ENCODE peak calls at places on chromosomes 3 and 15, in five cellular contexts. One of them, this sample, is unnamed.

GRCh38 chr3:41808152-41808551 is 153.8 kb downstream of the ULK4 start:
- DNase-seq in G401: no peak
- DNase-seq in activated CD8-positive, alpha-beta memory T cell treated with anti-CD3 and anti-CD28 coated beads, Interleukin-2, amount 50 U/mL, for 48 hours: no peak
- DNase-seq in activated T-cell treated with anti-CD3 and anti-CD28 coated beads for 48 hours: no peak
- DNase-seq in HT-29: no peak
- DNase-seq in this sample: no peak

GRCh38 chr3:56806407-56806806 is 4.7 kb upstream of the ARHGEF3 start:
- DNase-seq in G401: peak
- DNase-seq in activated CD8-positive, alpha-beta memory T cell treated with anti-CD3 and anti-CD28 coated beads, Interleukin-2, amount 50 U/mL, for 48 hours: no peak
- DNase-seq in activated T-cell treated with anti-CD3 and anti-CD28 coated beads for 48 hours: no peak
- DNase-seq in HT-29: no peak
- DNase-seq in this sample: no peak

GRCh38 chr3:183371672-183371968 is 56.8 kb downstream of the MCF2L2 start:
- DNase-seq in G401: no peak
- DNase-seq in activated CD8-positive, alpha-beta memory T cell treated with anti-CD3 and anti-CD28 coated beads, Interleukin-2, amount 50 U/mL, for 48 hours: no peak
- DNase-seq in activated T-cell treated with anti-CD3 and anti-CD28 coated beads for 48 hours: peak
- DNase-seq in HT-29: no peak
- DNase-seq in this sample: no peak

GRCh38 chr3:87247086-87247781 is 20.1 kb downstream of the CHMP2B start:
- DNase-seq in G401: no peak
- DNase-seq in activated CD8-positive, alpha-beta memory T cell treated with anti-CD3 and anti-CD28 coated beads, Interleukin-2, amount 50 U/mL, for 48 hours: no peak
- DNase-seq in activated T-cell treated with anti-CD3 and anti-CD28 coated beads for 48 hours: no peak
- DNase-seq in HT-29: no peak
- DNase-seq in this sample: no peak

GRCh38 chr3:95899494-95899893 is 914.9 kb upstream of the EPHA6 start:
- DNase-seq in G401: no peak
- DNase-seq in activated CD8-positive, alpha-beta memory T cell treated with anti-CD3 and anti-CD28 coated beads, Interleukin-2, amount 50 U/mL, for 48 hours: no peak
- DNase-seq in activated T-cell treated with anti-CD3 and anti-CD28 coated beads for 48 hours: no peak
- DNase-seq in HT-29: no peak
- DNase-seq in this sample: no peak

GRCh38 chr3:32870373-32871091 is 52.7 kb downstream of the TRIM71 start:
- DNase-seq in G401: no peak
- DNase-seq in activated CD8-positive, alpha-beta memory T cell treated with anti-CD3 and anti-CD28 coated beads, Interleukin-2, amount 50 U/mL, for 48 hours: no peak
- DNase-seq in activated T-cell treated with anti-CD3 and anti-CD28 coated beads for 48 hours: no peak
- DNase-seq in HT-29: no peak
- DNase-seq in this sample: no peak

GRCh38 chr3:106428565-106428994 is 559.8 kb upstream of the CBLB start:
- DNase-seq in G401: no peak
- DNase-seq in activated CD8-positive, alpha-beta memory T cell treated with anti-CD3 and anti-CD28 coated beads, Interleukin-2, amount 50 U/mL, for 48 hours: no peak
- DNase-seq in activated T-cell treated with anti-CD3 and anti-CD28 coated beads for 48 hours: no peak
- DNase-seq in HT-29: no peak
- DNase-seq in this sample: no peak

GRCh38 chr3:56810912-56811544 is 9.3 kb upstream of the ARHGEF3 start:
- DNase-seq in G401: no peak
- DNase-seq in activated CD8-positive, alpha-beta memory T cell treated with anti-CD3 and anti-CD28 coated beads, Interleukin-2, amount 50 U/mL, for 48 hours: no peak
- DNase-seq in activated T-cell treated with anti-CD3 and anti-CD28 coated beads for 48 hours: no peak
- DNase-seq in HT-29: no peak
- DNase-seq in this sample: no peak

GRCh38 chr15:41001524-41001923 is 48.3 kb downstream of the CHAC1 start:
- DNase-seq in G401: no peak
- DNase-seq in activated CD8-positive, alpha-beta memory T cell treated with anti-CD3 and anti-CD28 coated beads, Interleukin-2, amount 50 U/mL, for 48 hours: no peak
- DNase-seq in activated T-cell treated with anti-CD3 and anti-CD28 coated beads for 48 hours: no peak
- DNase-seq in HT-29: peak
- DNase-seq in this sample: no peak

GRCh38 chr15:37002041-37002689 is 98.2 kb downstream of the MEIS2 start:
- DNase-seq in G401: no peak
- DNase-seq in activated CD8-positive, alpha-beta memory T cell treated with anti-CD3 and anti-CD28 coated beads, Interleukin-2, amount 50 U/mL, for 48 hours: no peak
- DNase-seq in activated T-cell treated with anti-CD3 and anti-CD28 coated beads for 48 hours: no peak
- DNase-seq in HT-29: no peak
- DNase-seq in this sample: no peak

GRCh38 chr15:62337934-62338333 is 172.8 kb upstream of the C2CD4B start:
- DNase-seq in G401: no peak
- DNase-seq in activated CD8-positive, alpha-beta memory T cell treated with anti-CD3 and anti-CD28 coated beads, Interleukin-2, amount 50 U/mL, for 48 hours: no peak
- DNase-seq in activated T-cell treated with anti-CD3 and anti-CD28 coated beads for 48 hours: no peak
- DNase-seq in HT-29: no peak
- DNase-seq in this sample: no peak

GRCh38 chr3:17307482-17307881 is 422.7 kb downstream of the PLCL2 start:
- DNase-seq in G401: no peak
- DNase-seq in activated CD8-positive, alpha-beta memory T cell treated with anti-CD3 and anti-CD28 coated beads, Interleukin-2, amount 50 U/mL, for 48 hours: no peak
- DNase-seq in activated T-cell treated with anti-CD3 and anti-CD28 coated beads for 48 hours: no peak
- DNase-seq in HT-29: peak
- DNase-seq in this sample: no peak

GRCh38 chr3:4823986-4824947 is 155.0 kb upstream of the BHLHE40 start:
- DNase-seq in G401: no peak
- DNase-seq in activated CD8-positive, alpha-beta memory T cell treated with anti-CD3 and anti-CD28 coated beads, Interleukin-2, amount 50 U/mL, for 48 hours: no peak
- DNase-seq in activated T-cell treated with anti-CD3 and anti-CD28 coated beads for 48 hours: no peak
- DNase-seq in HT-29: no peak
- DNase-seq in this sample: no peak

GRCh38 chr3:42061042-42061710 is 30.0 kb upstream of the TRAK1 start:
- DNase-seq in G401: no peak
- DNase-seq in activated CD8-positive, alpha-beta memory T cell treated with anti-CD3 and anti-CD28 coated beads, Interleukin-2, amount 50 U/mL, for 48 hours: no peak
- DNase-seq in activated T-cell treated with anti-CD3 and anti-CD28 coated beads for 48 hours: no peak
- DNase-seq in HT-29: no peak
- DNase-seq in this sample: no peak

GRCh38 chr3:119891944-119892721 is 110.2 kb downstream of the NR1I2 start:
- DNase-seq in G401: peak
- DNase-seq in activated CD8-positive, alpha-beta memory T cell treated with anti-CD3 and anti-CD28 coated beads, Interleukin-2, amount 50 U/mL, for 48 hours: no peak
- DNase-seq in activated T-cell treated with anti-CD3 and anti-CD28 coated beads for 48 hours: no peak
- DNase-seq in HT-29: peak
- DNase-seq in this sample: peak

GRCh38 chr3:72196377-72196929 is 411.5 kb upstream of the PROK2 start:
- DNase-seq in G401: no peak
- DNase-seq in activated CD8-positive, alpha-beta memory T cell treated with anti-CD3 and anti-CD28 coated beads, Interleukin-2, amount 50 U/mL, for 48 hours: no peak
- DNase-seq in activated T-cell treated with anti-CD3 and anti-CD28 coated beads for 48 hours: no peak
- DNase-seq in HT-29: no peak
- DNase-seq in this sample: no peak

GRCh38 chr3:195015021-195015420 is 255.9 kb downstream of the XXYLT1 start:
- DNase-seq in G401: no peak
- DNase-seq in activated CD8-positive, alpha-beta memory T cell treated with anti-CD3 and anti-CD28 coated beads, Interleukin-2, amount 50 U/mL, for 48 hours: no peak
- DNase-seq in activated T-cell treated with anti-CD3 and anti-CD28 coated beads for 48 hours: no peak
- DNase-seq in HT-29: no peak
- DNase-seq in this sample: no peak

GRCh38 chr3:57910988-57911387 is 97.2 kb upstream of the FLNB start:
- DNase-seq in G401: no peak
- DNase-seq in activated CD8-positive, alpha-beta memory T cell treated with anti-CD3 and anti-CD28 coated beads, Interleukin-2, amount 50 U/mL, for 48 hours: no peak
- DNase-seq in activated T-cell treated with anti-CD3 and anti-CD28 coated beads for 48 hours: peak
- DNase-seq in HT-29: peak
- DNase-seq in this sample: no peak

GRCh38 chr3:126433496-126434263 is 39.0 kb downstream of the CFAP100 start:
- DNase-seq in G401: no peak
- DNase-seq in activated CD8-positive, alpha-beta memory T cell treated with anti-CD3 and anti-CD28 coated beads, Interleukin-2, amount 50 U/mL, for 48 hours: no peak
- DNase-seq in activated T-cell treated with anti-CD3 and anti-CD28 coated beads for 48 hours: no peak
- DNase-seq in HT-29: no peak
- DNase-seq in this sample: no peak

GRCh38 chr15:80875568-80875967 is 96.4 kb downstream of the CEMIP start:
- DNase-seq in G401: peak
- DNase-seq in activated CD8-positive, alpha-beta memory T cell treated with anti-CD3 and anti-CD28 coated beads, Interleukin-2, amount 50 U/mL, for 48 hours: no peak
- DNase-seq in activated T-cell treated with anti-CD3 and anti-CD28 coated beads for 48 hours: no peak
- DNase-seq in HT-29: no peak
- DNase-seq in this sample: no peak

GRCh38 chr3:18752273-18752934 is 327.3 kb upstream of the SATB1 start:
- DNase-seq in G401: no peak
- DNase-seq in activated CD8-positive, alpha-beta memory T cell treated with anti-CD3 and anti-CD28 coated beads, Interleukin-2, amount 50 U/mL, for 48 hours: no peak
- DNase-seq in activated T-cell treated with anti-CD3 and anti-CD28 coated beads for 48 hours: no peak
- DNase-seq in HT-29: no peak
- DNase-seq in this sample: no peak

This sample was measured in stimulated activated naive B cell treated with anti-CD40 and anti-IgM and Interleukin-4, amounts not matched to agents 10 μg/mL and 1 μg/mL and 100 μg/mL, for 72 hours.